ENCODE peak calls at places on chromosomes 5 and 9, in seven cellular contexts. Q, X, Y, P, J, N and G are unnamed samples.

GRCh38 chr9:99663297-99663696 is 158.4 kb upstream of the NR4A3 start:
- DNase-seq in Y (no peak), P (no peak), N (no peak), X (no peak), J (no peak), Q (no peak), G (no peak)

GRCh38 chr5:104513621-104514020 is 951.0 kb upstream of the NUDT12 start:
- DNase-seq in N (no peak), J (no peak), Y (no peak), Q (no peak), P (no peak), X (no peak), G (no peak)

GRCh38 chr9:135070964-135071735 is 16.3 kb upstream of the OLFM1 start:
- DNase-seq in X (no peak), J (no peak), Y (no peak), P (no peak), N (no peak), Q (no peak), G (no peak)

GRCh38 chr9:98627291-98627690 is 81.4 kb downstream of the GABBR2 start:
- DNase-seq in P (no peak), Y (no peak), X (no peak), J (no peak), Q (no peak), N (no peak), G (no peak)

GRCh38 chr5:124231240-124231639 is 515.2 kb downstream of the ZNF608 start:
- DNase-seq in J (no peak), N (no peak), Q (no peak), X (no peak), Y (no peak), P (no peak), G (no peak)

GRCh38 chr5:135955525-135955924 is 742 bp upstream of the LECT2 start:
- DNase-seq in P (no peak), N (no peak), Y (no peak), Q (no peak), J (no peak), X (no peak), G (no peak)

GRCh38 chr9:17116400-17116837 is 18.4 kb upstream of the CNTLN start:
- DNase-seq in N (no peak), Y (peak; percentile 60), J (no peak), X (peak; percentile 27), P (no peak), Q (no peak), G (no peak)

GRCh38 chr5:12911156-12911555 is 1006.9 kb upstream of the CTNND2 start:
- DNase-seq in N (no peak), X (no peak), Y (no peak), J (no peak), Q (no peak), P (no peak), G (no peak)

GRCh38 chr5:170341545-170341944 is 44.0 kb upstream of the LCP2 start:
- DNase-seq in Y (no peak), Q (no peak), P (no peak), J (no peak), X (no peak), N (no peak), G (no peak)

GRCh38 chr5:127297348-127298035 is 6.9 kb downstream of the MEGF10 start:
- DNase-seq in N (no peak), P (no peak), J (no peak), Y (no peak), X (no peak), Q (no peak), G (no peak)

GRCh38 chr5:164580155-164580554 is 1074.7 kb downstream of the MAT2B start:
- DNase-seq in Y (no peak), Q (no peak), X (no peak), J (no peak), P (no peak), N (no peak), G (no peak)

GRCh38 chr5:135565256-135565655 is 13.5 kb downstream of the CXCL14 start:
- DNase-seq in Y (no peak), Q (no peak), J (no peak), P (no peak), N (no peak), X (no peak), G (no peak)

GRCh38 chr5:58259685-58260152 is 200.2 kb downstream of the PLK2 start:
- DNase-seq in N (no peak), J (no peak), Y (peak; percentile 86), X (no peak), P (no peak), Q (no peak), G (peak; percentile 32)

GRCh38 chr9:10339152-10339551 is 273.6 kb downstream of the PTPRD start:
- DNase-seq in J (no peak), X (no peak), N (no peak), P (no peak), Y (no peak), Q (no peak), G (no peak)

GRCh38 chr5:111198281-111198948 is 25.8 kb upstream of the CAMK4 start:
- DNase-seq in J (no peak), P (no peak), Y (no peak), N (no peak), Q (no peak), X (no peak), G (no peak)

GRCh38 chr5:97923496-97923895 is 740.4 kb upstream of the RIOK2 start:
- DNase-seq in Y (peak; percentile 26), Q (no peak), X (no peak), P (no peak), N (no peak), J (no peak), G (no peak)

GRCh38 chr9:133880851-133881634 is 111.1 kb downstream of the VAV2 start:
- DNase-seq in P (no peak), Q (no peak), J (no peak), N (no peak), Y (no peak), X (peak; percentile 62), G (no peak)

GRCh38 chr5:83102581-83102980 is 25.2 kb downstream of the XRCC4 start:
- DNase-seq in Y (no peak), Q (no peak), X (no peak), N (no peak), P (no peak), J (no peak), G (no peak)

GRCh38 chr5:93571111-93571977 is 9.7 kb downstream of the NR2F1-AS1 start:
- DNase-seq in X (no peak), J (no peak), P (no peak), Q (no peak), Y (no peak), N (no peak), G (no peak)

GRCh38 chr9:130693101-130693425 is 517 bp upstream of the EXOSC2 start:
- DNase-seq in X (no peak), Q (no peak), Y (no peak), N (no peak), J (no peak), P (no peak), G (no peak)

GRCh38 chr9:91433180-91433579 is 9.5 kb upstream of the NFIL3 start:
- DNase-seq in N (no peak), X (peak; percentile 30), P (no peak), J (no peak), Y (peak; percentile 88), Q (no peak), G (no peak)

GRCh38 chr9:17795708-17796107 is 216.8 kb downstream of the SH3GL2 start:
- DNase-seq in Q (no peak), N (no peak), J (no peak), Y (no peak), P (no peak), X (no peak), G (no peak)

GRCh38 chr5:143102414-143102813 is 301.1 kb downstream of the NR3C1 start:
- DNase-seq in P (no peak), J (peak; percentile 28), Y (no peak), Q (no peak), N (no peak), X (no peak), G (no peak)

GRCh38 chr5:78497573-78498533 is 137.4 kb downstream of the SCAMP1 start:
- DNase-seq in N (no peak), X (no peak), J (no peak), Y (no peak), P (no peak), Q (no peak), G (peak; percentile 58)

GRCh38 chr9:134944916-134945315 is 27.2 kb upstream of the FCN1 start:
- DNase-seq in Y (no peak), J (no peak), X (no peak), P (no peak), N (peak; percentile 55), Q (no peak), G (no peak)

DNA sequence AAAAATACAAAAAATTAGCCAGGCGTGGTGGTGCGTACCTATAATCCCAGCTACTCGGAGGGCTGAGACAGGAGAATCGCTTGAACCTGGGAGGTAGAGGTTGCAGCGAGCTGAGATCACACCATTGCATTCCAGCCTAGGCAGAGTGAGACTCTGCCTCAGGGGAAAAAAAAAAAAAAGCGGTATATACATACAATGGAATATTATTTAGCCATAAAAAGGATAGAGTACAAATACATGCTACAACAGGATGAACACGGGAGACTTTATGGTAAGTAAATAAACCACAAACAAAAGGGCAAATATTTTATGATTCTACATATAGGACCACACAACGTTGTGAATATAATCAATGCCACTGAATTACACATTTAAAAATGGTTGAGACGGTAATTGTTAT is 5.2 kb downstream of the UBTD2 start:
- DNase-seq in Q (no peak), Y (no peak), N (no peak), X (no peak), J (no peak), P (no peak), G (no peak)
- H3K4me1 ChIP-seq in Q (peaks cover 9% of the 10 kb centered on the region), Y (peaks cover 37% of the 10 kb centered on the region), N (peaks cover 10% of the 10 kb centered on the region), X (peaks cover 5% of the 10 kb centered on the region), J (peaks cover 19% of the 10 kb centered on the region), P (peaks cover 8% of the 10 kb centered on the region), G (peaks cover 34% of the 10 kb centered on the region)

DNA sequence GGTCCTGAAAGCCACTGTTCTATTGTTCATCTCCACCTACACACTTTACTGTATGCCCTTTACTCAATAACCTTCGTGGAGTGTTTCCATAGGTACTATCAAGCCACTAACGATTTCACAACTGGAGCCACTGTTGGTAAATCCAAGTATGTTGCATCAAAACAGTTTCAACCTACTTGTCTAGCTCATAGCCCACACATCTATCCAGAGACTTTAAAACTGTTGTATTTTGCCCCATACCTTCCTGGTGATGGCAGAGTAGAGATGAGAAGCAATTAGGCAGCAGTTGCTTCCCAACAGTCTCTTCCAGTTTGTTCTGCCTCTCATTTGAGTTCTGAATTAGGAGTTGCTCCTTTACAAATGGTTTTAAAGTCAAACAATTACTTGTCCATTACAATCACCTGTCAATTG is 607 bp downstream of the FAXDC2 start:
- DNase-seq in X (no peak), Q (no peak), J (no peak), P (no peak), Y (no peak), N (no peak), G (no peak)
- H3K4me1 ChIP-seq in X (peaks cover 14% of the 10 kb centered on the region), Q (peaks cover 23% of the 10 kb centered on the region), J (peaks cover 57% of the 10 kb centered on the region), P (peaks cover 4% of the 10 kb centered on the region), Y (no peaks in the 10 kb centered on the region), N (peaks cover 8% of the 10 kb centered on the region), G (no peaks in the 10 kb centered on the region)

DNA sequence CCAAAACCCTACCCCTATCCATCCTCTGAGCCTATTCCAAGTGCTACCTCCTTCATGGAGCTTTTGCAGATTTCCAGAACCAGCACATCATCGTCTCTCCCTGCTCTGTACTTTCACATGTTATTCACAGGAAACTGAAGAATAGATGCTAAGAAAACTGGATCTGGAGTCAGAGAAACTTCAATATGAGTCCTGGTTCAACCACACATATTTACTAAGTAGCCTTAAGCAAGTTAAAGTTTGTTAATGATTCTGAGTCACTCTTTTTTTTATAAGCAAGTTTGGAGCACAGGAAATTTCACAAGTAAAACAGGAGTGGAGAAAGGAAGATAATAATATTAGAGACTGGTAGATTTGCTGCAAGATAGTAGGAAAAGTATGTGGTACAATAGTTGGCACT is 92.2 kb downstream of the STRBP start:
- DNase-seq in J (no peak), P (no peak), N (no peak), X (no peak), Y (peak; percentile 53), Q (no peak), G (no peak)
- H3K4me1 ChIP-seq in J (peaks cover 14% of the 10 kb centered on the region), P (no peaks in the 10 kb centered on the region), N (no peaks in the 10 kb centered on the region), X (no peaks in the 10 kb centered on the region), Y (peaks cover 14% of the 10 kb centered on the region), Q (peaks cover 6% of the 10 kb centered on the region), G (no peaks in the 10 kb centered on the region)

GRCh38 chr9:82223442-82223841 is 234.9 kb downstream of the SPATA31D1 start:
- DNase-seq in X (no peak), J (no peak), Y (no peak), N (no peak), Q (no peak), P (no peak), G (no peak)
- H3K4me1 ChIP-seq in X (no peaks in the 10 kb centered on the region), J (no peaks in the 10 kb centered on the region), Y (no peaks in the 10 kb centered on the region), N (no peaks in the 10 kb centered on the region), Q (no peaks in the 10 kb centered on the region), P (no peaks in the 10 kb centered on the region), G (no peaks in the 10 kb centered on the region)